ENCODE peak calls at places on chromosome 22, in four cellular contexts. L is H1, S is K562, R is GM12878. V is an unnamed sample.

GRCh38 chr22:17159504-17159951 is 451 bp upstream of the HDHD5 start:
- DNase-seq in L (no peak), S (no peak), R (no peak), V (no peak)

GRCh38 chr22:41382098-41382578 is 396 bp downstream of the TEF start:
- DNase-seq in L (no peak), S (peak), R (no peak), V (no peak)

GRCh38 chr22:46352691-46353386 is 17.3 kb downstream of the TRMU start:
- DNase-seq in L (no peak), S (no peak), R (no peak), V (no peak)

GRCh38 chr22:37517826-37518450 is 1.3 kb downstream of the CARD10 start:
- DNase-seq in L (no peak), S (no peak), R (no peak), V (no peak)

GRCh38 chr22:48338793-48339705 is 1488.6 kb downstream of the BRD1 start:
- DNase-seq in L (peak), S (no peak), R (no peak), V (no peak)

GRCh38 chr22:38106814-38107578 is 3.5 kb downstream of the BAIAP2L2 start:
- DNase-seq in L (no peak), S (no peak), R (no peak), V (no peak)

GRCh38 chr22:46067159-46068111 is 82.9 kb upstream of the PPARA start:
- DNase-seq in L (no peak), S (no peak), R (no peak), V (no peak)

GRCh38 chr22:32803020-32803758 is 1.7 kb downstream of the TIMP3 start:
- DNase-seq in L (no peak), S (no peak), R (no peak), V (no peak)

GRCh38 chr22:45058622-45058912 is 48.8 kb upstream of the PHF21B start:
- DNase-seq in L (no peak), S (no peak), R (no peak), V (no peak)

GRCh38 chr22:44646141-44646540 is 55.9 kb upstream of the PRR5 start:
- DNase-seq in L (no peak), S (no peak), R (no peak), V (no peak)

GRCh38 chr22:38452373-38453064 is 2.5 kb downstream of the KCNJ4 start:
- DNase-seq in L (no peak), S (no peak), R (no peak), V (no peak)

GRCh38 chr22:32926600-32926999 is 125.1 kb downstream of the TIMP3 start:
- DNase-seq in L (peak), S (peak), R (no peak), V (peak)

GRCh38 chr22:46149493-46149997 is 781 bp upstream of the PPARA start:
- DNase-seq in L (peak), S (peak), R (no peak), V (no peak)

GRCh38 chr22:26617251-26618199 is at the start of gene CRYBB1:
- DNase-seq in L (peak), S (peak), R (no peak), V (no peak)

GRCh38 chr22:47600791-47601400 is 838.4 kb downstream of the TBC1D22A start:
- DNase-seq in L (no peak), S (no peak), R (no peak), V (no peak)

GRCh38 chr22:17867160-17867785 is 93.0 kb upstream of the BID start:
- DNase-seq in L (no peak), S (peak), R (no peak), V (no peak)

GRCh38 chr22:42948205-42948804 is 66.6 kb downstream of the PACSIN2 start:
- DNase-seq in L (no peak), S (no peak), R (no peak), V (no peak)

GRCh38 chr22:16970446-16970845 is 37.6 kb downstream of the GAB4 start:
- DNase-seq in L (no peak), S (no peak), R (no peak), V (no peak)

GRCh38 chr22:40001800-40002577 is 7.2 kb downstream of the FAM83F start:
- DNase-seq in L (no peak), S (no peak), R (no peak), V (no peak)

GRCh38 chr22:46287873-46288751 is 8.6 kb upstream of the GTSE1 start:
- DNase-seq in L (no peak), S (no peak), R (peak), V (no peak)

GRCh38 chr22:38754247-38755154 is 1.3 kb downstream of the SUN2 start:
- DNase-seq in L (peak), S (no peak), R (no peak), V (peak)

GRCh38 chr22:37749831-37750595 is 53.2 kb downstream of the TRIOBP start:
- DNase-seq in L (no peak), S (no peak), R (no peak), V (peak)

GRCh38 chr22:46801826-46802607 is 39.6 kb downstream of the TBC1D22A start:
- DNase-seq in L (no peak), S (no peak), R (no peak), V (no peak)

GRCh38 chr22:19745155-19746133 is 15.1 kb upstream of the TBX1 start:
- DNase-seq in L (no peak), S (no peak), R (no peak), V (no peak)
- TF ChIP-seq ZNF274 in L (no peak), S (no peak), R (no peak), V (no peak)

GRCh38 chr22:25051983-25052710 is 99.6 kb downstream of the KIAA1671 start:
- DNase-seq in L (no peak), S (no peak), R (no peak), V (peak)
- TF ChIP-seq MAX in L (no peak), S (no peak), R (no peak), V (no peak)

DNA sequence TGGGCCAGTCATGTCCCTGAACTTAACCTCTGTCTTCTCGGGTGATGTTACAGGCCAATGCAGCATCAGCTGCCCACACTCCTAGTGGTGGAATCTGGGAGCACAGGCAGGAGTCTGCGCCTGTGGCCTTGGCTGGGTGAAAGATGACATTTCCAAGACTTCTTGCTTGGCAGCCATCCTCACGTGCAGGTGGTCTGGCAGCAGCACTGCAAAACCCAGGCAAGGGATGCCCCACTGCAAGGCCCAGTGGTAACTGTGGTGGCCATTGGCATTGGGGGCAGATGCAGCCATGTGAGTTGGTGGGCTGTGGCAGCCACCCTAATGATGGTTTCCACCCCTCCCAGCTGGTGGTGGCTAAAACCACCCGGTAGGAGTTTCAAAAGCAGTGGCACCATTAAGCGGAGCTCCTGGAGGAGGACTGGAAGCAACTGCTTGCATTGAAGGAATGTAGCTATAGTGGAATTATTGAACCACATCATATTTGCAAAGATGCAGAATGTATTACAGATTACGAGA is 120.5 kb upstream of the TOP3B start:
- DNase-seq in L (peak), S (peak), R (no peak), V (no peak)
- TF ChIP-seq ZNF274 in L (no peak), S (no peak), R (no peak), V (no peak)

DNA sequence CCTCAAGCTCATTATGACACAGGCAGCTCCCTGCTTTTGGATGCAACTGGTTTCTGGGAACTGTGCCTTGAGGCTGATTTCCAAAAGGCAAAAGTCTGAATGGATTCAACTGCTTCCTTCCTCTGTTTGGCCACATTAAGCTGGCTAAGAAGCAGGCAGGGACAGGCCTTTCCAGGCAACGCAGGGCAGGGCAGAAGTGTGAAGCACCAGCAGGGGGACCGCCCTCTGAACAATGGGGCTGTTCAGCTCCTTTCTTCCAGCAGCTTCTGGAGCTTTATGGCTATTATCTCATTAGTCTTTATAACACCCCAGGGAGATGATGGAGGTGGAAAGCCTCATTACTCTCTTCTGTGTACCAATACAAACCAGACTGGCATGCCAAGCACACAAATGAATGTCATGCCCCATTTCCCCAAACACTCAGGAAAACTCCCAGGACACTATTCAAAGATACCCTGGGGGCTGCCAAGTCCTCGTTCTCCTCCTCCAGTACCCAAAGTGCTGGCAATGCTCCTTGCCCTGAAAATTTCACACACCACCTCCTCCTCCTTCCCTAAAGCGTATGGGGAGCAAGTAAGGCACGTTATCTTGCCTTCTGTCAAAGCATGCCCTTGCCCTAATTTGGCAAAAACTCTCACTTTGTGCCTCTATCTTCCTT is 21.3 kb downstream of the MORC2 start:
- DNase-seq in L (no peak), S (no peak), R (no peak), V (no peak)
- TF ChIP-seq MAX in L (no peak), S (no peak), R (no peak), V (no peak)

GRCh38 chr22:36467946-36468345 is 13.5 kb downstream of the TXN2 start:
- DNase-seq in L (no peak), S (peak), R (no peak), V (no peak)
- TF ChIP-seq ZNF274 in L (no peak), S (no peak), R (no peak), V (no peak)

GRCh38 chr22:31248965-31249940 is 37.2 kb downstream of the LIMK2 start:
- DNase-seq in L (no peak), S (no peak), R (no peak), V (no peak)

GRCh38 chr22:31248138-31248745 is 36.1 kb downstream of the LIMK2 start:
- DNase-seq in L (peak), S (peak), R (no peak), V (no peak)

GRCh38 chr22:31250740-31251330 is 38.7 kb downstream of the LIMK2 start:
- DNase-seq in L (no peak), S (no peak), R (no peak), V (peak)

GRCh38 chr22:31259798-31260473 is 32.4 kb downstream of the PIK3IP1 start:
- DNase-seq in L (no peak), S (no peak), R (no peak), V (no peak)

DNA sequence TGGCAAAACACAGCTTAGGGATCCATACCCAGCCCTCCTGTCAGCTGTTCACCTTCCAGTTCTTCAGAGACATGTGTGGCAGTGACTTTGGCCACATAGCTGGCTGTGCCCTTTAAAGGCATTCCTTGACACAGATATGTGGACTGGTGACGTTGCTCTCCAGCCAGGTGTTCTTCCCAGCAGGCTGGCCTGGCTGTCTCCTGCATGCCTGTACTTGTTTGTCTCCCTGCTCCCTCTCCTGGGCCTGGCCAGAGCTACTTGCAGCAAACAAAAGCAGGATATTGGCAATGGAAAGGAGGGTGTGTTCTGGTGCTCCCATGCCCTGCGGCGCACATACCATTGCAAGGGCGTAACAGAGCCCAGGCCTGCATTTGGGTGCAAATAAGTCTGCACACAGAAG is 38.3 kb downstream of the PIK3IP1 start:
- DNase-seq in L (no peak), S (no peak), R (no peak), V (peak)
- TF ChIP-seq MAX in L (no peak), S (no peak), R (no peak), V (no peak)

DNA sequence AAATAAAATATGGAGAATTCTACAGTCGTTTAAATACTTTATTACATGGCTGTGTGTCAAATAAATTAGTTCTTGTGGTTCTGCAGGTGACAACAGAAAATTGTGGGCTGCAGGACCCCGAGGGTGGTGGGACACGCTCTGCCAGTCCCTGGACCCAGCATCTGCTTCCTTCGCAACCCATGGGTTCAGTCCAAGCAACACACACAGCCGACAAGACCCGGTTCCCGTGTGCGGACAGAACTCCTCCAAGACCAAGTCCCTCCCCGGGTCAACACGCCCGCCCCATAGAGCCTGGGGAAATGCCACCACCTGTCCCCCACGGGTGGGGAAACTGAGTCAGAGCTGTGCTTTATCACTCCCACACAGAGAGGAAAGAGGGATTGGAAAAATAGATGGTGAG is 238.9 kb downstream of the BRD1 start:
- DNase-seq in L (no peak), S (no peak), R (no peak), V (no peak)
- TF ChIP-seq ZNF274 in L (no peak), S (no peak), R (no peak), V (no peak)

GRCh38 chr22:49968831-49969661 is 8.5 kb downstream of the PIM3 start:
- DNase-seq in L (peak), S (no peak), R (no peak), V (no peak)
- TF ChIP-seq MAX in L (no peak), S (no peak), R (no peak), V (no peak)

GRCh38 chr22:27952779-27953178 is 33.7 kb upstream of the PITPNB start:
- DNase-seq in L (no peak), S (no peak), R (no peak), V (no peak)
- TF ChIP-seq ZNF274 in L (no peak), S (no peak), R (no peak), V (no peak)

GRCh38 chr22:35604671-35605457 is 12.3 kb downstream of the MB start:
- DNase-seq in L (no peak), S (peak), R (no peak), V (no peak)
- TF ChIP-seq MAX in L (no peak), S (no peak), R (no peak), V (no peak)

V was measured in HepG2.